ENCODE peak calls at places on chromosome 14, in five cellular contexts. One of them, this sample, is unnamed.

GRCh38 chr14:44945264-44945663 is 16.5 kb downstream of the KLHL28 start:
- DNase-seq in HCT116: no peak
- DNase-seq in K562: no peak
- DNase-seq in SK-N-SH: no peak
- DNase-seq in HepG2: no peak
- DNase-seq in this sample: no peak

GRCh38 chr14:100901391-100902183 is 1.9 kb downstream of the RTL1 start:
- DNase-seq in HCT116: no peak
- DNase-seq in K562: no peak
- DNase-seq in HepG2: no peak
- DNase-seq in SK-N-SH: peak; percentile 26
- DNase-seq in this sample: no peak

GRCh38 chr14:68786491-68787234 is 6.2 kb downstream of the ZFP36L1 start:
- DNase-seq in SK-N-SH: no peak
- DNase-seq in HepG2: no peak
- DNase-seq in HCT116: no peak
- DNase-seq in K562: no peak
- DNase-seq in this sample: no peak

GRCh38 chr14:29865299-29865698 is 62.3 kb downstream of the PRKD1 start:
- DNase-seq in SK-N-SH: no peak
- DNase-seq in HepG2: no peak
- DNase-seq in K562: no peak
- DNase-seq in HCT116: no peak
- DNase-seq in this sample: no peak

GRCh38 chr14:103862393-103862782 is 15.0 kb upstream of the PPP1R13B start:
- DNase-seq in HepG2: peak; percentile 95
- DNase-seq in K562: peak; percentile 24
- DNase-seq in HCT116: no peak
- DNase-seq in SK-N-SH: no peak
- DNase-seq in this sample: no peak

GRCh38 chr14:74577247-74577947 is 34.6 kb downstream of the LTBP2 start:
- DNase-seq in K562: no peak
- DNase-seq in SK-N-SH: no peak
- DNase-seq in HepG2: no peak
- DNase-seq in HCT116: no peak
- DNase-seq in this sample: no peak

GRCh38 chr14:62158779-62159178 is 396.6 kb downstream of the SNAPC1 start:
- DNase-seq in HepG2: no peak
- DNase-seq in K562: no peak
- DNase-seq in SK-N-SH: peak; percentile 24
- DNase-seq in HCT116: no peak
- DNase-seq in this sample: no peak

GRCh38 chr14:32578181-32578580 is 249.1 kb downstream of the AKAP6 start:
- DNase-seq in SK-N-SH: no peak
- DNase-seq in HepG2: no peak
- DNase-seq in K562: no peak
- DNase-seq in HCT116: no peak
- DNase-seq in this sample: no peak

GRCh38 chr14:99722741-99723140 is 38.6 kb downstream of the CYP46A1 start:
- DNase-seq in SK-N-SH: no peak
- DNase-seq in HCT116: no peak
- DNase-seq in K562: no peak
- DNase-seq in HepG2: no peak
- DNase-seq in this sample: no peak

GRCh38 chr14:62655161-62655560 is 390.1 kb downstream of the KCNH5 start:
- DNase-seq in HepG2: no peak
- DNase-seq in K562: no peak
- DNase-seq in SK-N-SH: no peak
- DNase-seq in HCT116: no peak
- DNase-seq in this sample: no peak

GRCh38 chr14:68549057-68549421 is 243.8 kb downstream of the ZFP36L1 start:
- DNase-seq in HCT116: peak; percentile 74
- DNase-seq in HepG2: no peak
- DNase-seq in SK-N-SH: no peak
- DNase-seq in K562: peak; percentile 23
- DNase-seq in this sample: no peak

GRCh38 chr14:101454229-101454628 is 107.1 kb upstream of the DIO3 start:
- DNase-seq in HepG2: no peak
- DNase-seq in HCT116: no peak
- DNase-seq in K562: no peak
- DNase-seq in SK-N-SH: no peak
- DNase-seq in this sample: no peak

GRCh38 chr14:57089901-57090300 is 178.8 kb downstream of the EXOC5 start:
- DNase-seq in HepG2: no peak
- DNase-seq in K562: no peak
- DNase-seq in SK-N-SH: no peak
- DNase-seq in HCT116: no peak
- DNase-seq in this sample: no peak

GRCh38 chr14:96047101-96047500 is 7.9 kb downstream of the C14orf132 start:
- DNase-seq in SK-N-SH: no peak
- DNase-seq in HCT116: no peak
- DNase-seq in HepG2: no peak
- DNase-seq in K562: no peak
- DNase-seq in this sample: no peak

GRCh38 chr14:89618309-89618708 is 201.3 kb upstream of the FOXN3 start:
- DNase-seq in HepG2: peak; percentile 12
- DNase-seq in HCT116: no peak
- DNase-seq in K562: no peak
- DNase-seq in SK-N-SH: peak; percentile 38
- DNase-seq in this sample: no peak

GRCh38 chr14:45185110-45185814 is 49.5 kb downstream of the FANCM start:
- DNase-seq in HCT116: no peak
- DNase-seq in SK-N-SH: no peak
- DNase-seq in HepG2: no peak
- DNase-seq in K562: no peak
- DNase-seq in this sample: no peak

GRCh38 chr14:73245401-73246325 is 8.4 kb downstream of the PAPLN start:
- DNase-seq in HepG2: no peak
- DNase-seq in HCT116: no peak
- DNase-seq in SK-N-SH: peak; percentile 16
- DNase-seq in K562: peak; percentile 76
- DNase-seq in this sample: no peak

GRCh38 chr14:104395276-104395675 is 184.3 kb upstream of the C14orf180 start:
- DNase-seq in HCT116: no peak
- DNase-seq in SK-N-SH: no peak
- DNase-seq in K562: no peak
- DNase-seq in HepG2: no peak
- DNase-seq in this sample: no peak

GRCh38 chr14:52917732-52918131 is 33.1 kb downstream of the FERMT2 start:
- DNase-seq in HCT116: no peak
- DNase-seq in K562: no peak
- DNase-seq in HepG2: no peak
- DNase-seq in SK-N-SH: no peak
- DNase-seq in this sample: no peak

GRCh38 chr14:21307641-21308040 is 27.8 kb downstream of the RPGRIP1 start:
- DNase-seq in K562: no peak
- DNase-seq in HCT116: no peak
- DNase-seq in HepG2: no peak
- DNase-seq in SK-N-SH: no peak
- DNase-seq in this sample: no peak

GRCh38 chr14:65783576-65783975 is 371.0 kb downstream of the FUT8 start:
- DNase-seq in HCT116: no peak
- DNase-seq in SK-N-SH: no peak
- DNase-seq in K562: no peak
- DNase-seq in HepG2: no peak
- DNase-seq in this sample: no peak

GRCh38 chr14:95346266-95346665 is 26.6 kb upstream of the CLMN start:
- DNase-seq in SK-N-SH: no peak
- DNase-seq in HCT116: no peak
- DNase-seq in K562: no peak
- DNase-seq in HepG2: no peak
- DNase-seq in this sample: no peak

GRCh38 chr14:102817942-102818940 is 41.0 kb downstream of the TRAF3 start:
- DNase-seq in SK-N-SH: no peak
- DNase-seq in K562: no peak
- DNase-seq in HepG2: no peak
- DNase-seq in HCT116: no peak
- DNase-seq in this sample: no peak

GRCh38 chr14:68817513-68818212 is 24.8 kb upstream of the ZFP36L1 start:
- DNase-seq in HepG2: no peak
- DNase-seq in HCT116: no peak
- DNase-seq in K562: no peak
- DNase-seq in SK-N-SH: peak; percentile 24
- DNase-seq in this sample: no peak

GRCh38 chr14:53412819-53413664 is 259.9 kb upstream of the DDHD1 start:
- DNase-seq in HCT116: no peak
- DNase-seq in K562: no peak
- DNase-seq in SK-N-SH: peak; percentile 5
- DNase-seq in HepG2: peak; percentile 30
- DNase-seq in this sample: no peak

GRCh38 chr14:68507544-68508081 is 285.3 kb downstream of the ZFP36L1 start:
- DNase-seq in HepG2: no peak
- DNase-seq in HCT116: no peak
- DNase-seq in K562: no peak
- DNase-seq in SK-N-SH: no peak
- DNase-seq in this sample: no peak

GRCh38 chr14:95511687-95512086 is 4.8 kb downstream of the SYNE3 start:
- DNase-seq in HepG2: no peak
- DNase-seq in K562: no peak
- DNase-seq in SK-N-SH: no peak
- DNase-seq in HCT116: no peak
- DNase-seq in this sample: no peak

GRCh38 chr14:32382704-32383103 is 53.6 kb downstream of the AKAP6 start:
- DNase-seq in K562: no peak
- DNase-seq in HepG2: no peak
- DNase-seq in HCT116: no peak
- DNase-seq in SK-N-SH: peak; percentile 34
- DNase-seq in this sample: no peak

GRCh38 chr14:23248601-23249000 is 10.9 kb downstream of the RNF212B start:
- DNase-seq in HCT116: no peak
- DNase-seq in HepG2: no peak
- DNase-seq in K562: no peak
- DNase-seq in SK-N-SH: no peak
- DNase-seq in this sample: no peak
- TF ChIP-seq JUND in HCT116: no peak
- TF ChIP-seq JUND in HepG2: no peak
- TF ChIP-seq JUND in K562: no peak
- TF ChIP-seq JUND in SK-N-SH: no peak
- TF ChIP-seq JUND in this sample: no peak

DNA sequence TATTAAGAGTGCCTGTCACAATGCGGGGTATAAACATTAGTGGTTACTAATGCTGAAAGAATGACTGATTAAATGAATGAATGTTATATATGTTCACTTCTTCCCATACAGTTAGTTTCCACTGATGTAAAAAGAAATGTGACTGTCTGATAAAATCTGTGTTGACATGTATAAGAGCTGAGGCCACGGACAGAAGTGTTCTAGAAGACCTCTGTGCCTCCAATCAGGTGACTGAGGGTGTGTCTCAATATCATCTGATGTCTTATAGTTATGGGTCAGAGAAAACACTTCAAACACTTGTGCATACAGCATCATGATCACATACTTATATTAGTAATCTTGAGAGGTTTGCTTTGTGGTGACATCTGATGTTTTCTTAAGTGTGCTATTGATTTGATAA is 183.4 kb downstream of the TTC7B start:
- DNase-seq in HepG2: no peak
- DNase-seq in K562: no peak
- DNase-seq in HCT116: no peak
- DNase-seq in SK-N-SH: no peak
- DNase-seq in this sample: no peak
- TF ChIP-seq POLR2AphosphoS5 in HepG2: no peak
- TF ChIP-seq POLR2AphosphoS5 in K562: no peak
- TF ChIP-seq POLR2AphosphoS5 in HCT116: no peak
- TF ChIP-seq POLR2AphosphoS5 in SK-N-SH: no peak
- TF ChIP-seq POLR2AphosphoS5 in this sample: no peak

DNA sequence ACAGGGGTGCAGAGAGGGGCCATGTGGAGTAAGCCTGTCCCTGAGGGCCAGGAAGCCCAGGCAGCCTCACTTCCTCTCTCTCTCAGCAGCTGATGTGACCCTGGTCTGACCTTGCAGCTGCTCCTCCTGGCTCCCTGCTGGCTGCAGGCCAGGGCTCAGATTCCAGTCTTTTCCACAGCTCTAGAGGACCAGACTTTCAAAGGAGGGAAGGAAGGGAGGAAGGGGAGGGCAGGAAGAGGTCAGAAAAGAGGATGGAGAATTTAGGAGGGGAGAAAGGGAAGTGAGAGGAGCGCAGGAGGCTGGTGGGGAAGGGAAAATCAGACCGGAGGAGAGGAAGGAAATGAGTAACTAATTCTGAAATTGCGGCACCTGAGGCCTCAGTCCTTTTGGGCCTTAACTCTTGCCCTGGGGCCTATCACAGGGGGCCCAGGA is 40.9 kb upstream of the VASH1 start:
- DNase-seq in K562: peak; percentile 22
- DNase-seq in HCT116: no peak
- DNase-seq in HepG2: peak; percentile 36
- DNase-seq in SK-N-SH: peak; percentile 80
- DNase-seq in this sample: peak; percentile 34
- TF ChIP-seq JUND in K562: no peak
- TF ChIP-seq JUND in HCT116: no peak
- TF ChIP-seq JUND in HepG2: no peak
- TF ChIP-seq JUND in SK-N-SH: no peak
- TF ChIP-seq JUND in this sample: no peak

GRCh38 chr14:64503184-64503433 is 529 bp downstream of the ZBTB25 start:
- DNase-seq in K562: peak; percentile 18
- DNase-seq in HCT116: no peak
- DNase-seq in SK-N-SH: no peak
- DNase-seq in HepG2: no peak
- DNase-seq in this sample: no peak

GRCh38 chr14:64506751-64507150 is 2.2 kb downstream of the ZBTB1 start:
- DNase-seq in HCT116: no peak
- DNase-seq in SK-N-SH: no peak
- DNase-seq in HepG2: no peak
- DNase-seq in K562: no peak
- DNase-seq in this sample: no peak

GRCh38 chr14:64503434-64504309 is at the start of gene ZBTB25:
- DNase-seq in HepG2: peak; percentile 90
- DNase-seq in K562: peak; percentile 71
- DNase-seq in HCT116: peak; percentile 90
- DNase-seq in SK-N-SH: peak; percentile 90
- DNase-seq in this sample: peak; percentile 83

GRCh38 chr14:64504310-64504896 is at the start of gene ZBTB1:
- DNase-seq in HCT116: peak; percentile 65
- DNase-seq in SK-N-SH: peak; percentile 85
- DNase-seq in HepG2: peak; percentile 74
- DNase-seq in K562: peak; percentile 53
- DNase-seq in this sample: no peak

GRCh38 chr14:64504897-64505771 is 564 bp downstream of the ZBTB1 start:
- DNase-seq in SK-N-SH: peak; percentile 82
- DNase-seq in HCT116: peak; percentile 58
- DNase-seq in K562: peak; percentile 79
- DNase-seq in HepG2: peak; percentile 67
- DNase-seq in this sample: no peak
- TF ChIP-seq POLR2AphosphoS5 in SK-N-SH: no peak
- TF ChIP-seq POLR2AphosphoS5 in HCT116: no peak
- TF ChIP-seq POLR2AphosphoS5 in K562: no peak
- TF ChIP-seq POLR2AphosphoS5 in HepG2: no peak
- TF ChIP-seq POLR2AphosphoS5 in this sample: peak; percentile 8

This sample was measured in GM12878.